ENCODE peak calls at places on chromosome 4, in five cellular contexts. B, L, R, W and N are unnamed samples.

GRCh38 chr4:80608285-80608980 is 272.9 kb downstream of the CFAP299 start:
- DNase-seq in L (no peak), W (no peak), B (no peak), R (no peak), N (no peak)

GRCh38 chr4:32226201-32226600 is 1506.0 kb downstream of the PCDH7 start:
- DNase-seq in R (no peak), B (no peak), L (no peak), W (no peak), N (no peak)

GRCh38 chr4:59689149-59689548 is 1511.0 kb upstream of the ADGRL3 start:
- DNase-seq in L (no peak), B (no peak), R (no peak), W (no peak), N (no peak)

GRCh38 chr4:159577241-159577640 is 474.4 kb downstream of the RAPGEF2 start:
- DNase-seq in R (no peak), B (no peak), W (no peak), L (no peak), N (no peak)

GRCh38 chr4:42410446-42410845 is 13.2 kb downstream of the SHISA3 start:
- DNase-seq in R (no peak), L (no peak), B (no peak), W (no peak), N (no peak)

GRCh38 chr4:157221895-157222763 is 1.6 kb downstream of the GRIA2 start:
- DNase-seq in L (no peak), B (no peak), R (no peak), W (peak; percentile 52), N (no peak)

GRCh38 chr4:153205757-153206156 is 1.5 kb downstream of the TRIM2 start:
- DNase-seq in L (no peak), W (no peak), R (no peak), B (peak; percentile 74), N (peak; percentile 73)

GRCh38 chr4:40976343-40976742 is 226.6 kb downstream of the NSUN7 start:
- DNase-seq in R (peak; percentile 45), B (peak; percentile 80), L (no peak), W (no peak), N (no peak)

GRCh38 chr4:6926681-6927478 is 17.3 kb downstream of the TBC1D14 start:
- DNase-seq in B (peak; percentile 93), L (no peak), W (no peak), R (peak; percentile 72), N (peak; percentile 87)

GRCh38 chr4:72107456-72107855 is 75.7 kb downstream of the NPFFR2 start:
- DNase-seq in W (no peak), B (no peak), R (no peak), L (no peak), N (no peak)

GRCh38 chr4:186161138-186161537 is 30.2 kb upstream of the CYP4V2 start:
- DNase-seq in L (no peak), R (peak; percentile 44), W (no peak), B (no peak), N (no peak)

GRCh38 chr4:95507147-95507546 is 41.6 kb downstream of the UNC5C start:
- DNase-seq in L (no peak), R (no peak), W (no peak), B (no peak), N (no peak)

GRCh38 chr4:80705311-80705710 is 325.2 kb upstream of the BMP3 start:
- DNase-seq in W (no peak), R (no peak), L (no peak), B (no peak), N (no peak)

GRCh38 chr4:183541081-183542045 is 36.5 kb downstream of the ING2 start:
- DNase-seq in W (no peak), L (no peak), R (no peak), B (no peak), N (no peak)

GRCh38 chr4:121726642-121727268 is 30.0 kb upstream of the ANXA5 start:
- DNase-seq in B (peak; percentile 12), R (no peak), L (no peak), W (no peak), N (no peak)

GRCh38 chr4:109184421-109184956 is 118.0 kb downstream of the COL25A1 start:
- DNase-seq in W (peak; percentile 61), R (no peak), L (no peak), B (no peak), N (no peak)